ENCODE peak calls at places on chromosomes 7 and 10, in six cellular contexts. N is fibroblast of the aortic adventitia; U is cardiac muscle cell; J is CD8-positive, alpha-beta T cell; H is colonic mucosa; R is astrocyte. A is an unnamed sample.

GRCh38 chr10:95513008-95513589 is 48.1 kb downstream of the SORBS1 start:
- DNase-seq in J (no peak), N (no peak), U (no peak), H (peak), R (no peak), A (no peak)

GRCh38 chr7:135918134-135918533 is 59.0 kb downstream of the MTPN start:
- DNase-seq in R (no peak), N (no peak), U (no peak), H (no peak), J (no peak), A (no peak)

GRCh38 chr10:34768261-34768971 is 46.7 kb downstream of the PARD3 start:
- DNase-seq in H (peak), U (peak), R (peak), J (no peak), N (peak), A (no peak)

GRCh38 chr10:72309290-72310240 is 35.8 kb downstream of the DDIT4 start:
- DNase-seq in J (no peak), N (no peak), H (peak), U (peak), R (no peak), A (no peak)

GRCh38 chr7:32539917-32540544 is 44.7 kb downstream of the AVL9 start:
- DNase-seq in N (no peak), U (peak), J (no peak), R (no peak), H (no peak), A (no peak)

GRCh38 chr7:149196705-149197171 is 1.4 kb downstream of the ZNF282 start:
- DNase-seq in R (no peak), U (no peak), H (peak), N (no peak), J (no peak), A (no peak)

GRCh38 chr10:100980327-100981110 is 6.8 kb downstream of the MRPL43 start:
- DNase-seq in R (no peak), J (no peak), U (no peak), H (no peak), N (no peak), A (no peak)

GRCh38 chr10:128854965-128855364 is 612.1 kb upstream of the MGMT start:
- DNase-seq in R (peak), H (peak), U (peak), N (no peak), J (no peak), A (no peak)

GRCh38 chr10:73910401-73910763 is 550 bp upstream of the PLAU start:
- DNase-seq in U (no peak), H (peak), R (no peak), N (no peak), J (no peak), A (no peak)
- TF ChIP-seq CTCF in U (peak), H (no peak), R (peak), N (no peak), J (no peak), A (no peak)

DNA sequence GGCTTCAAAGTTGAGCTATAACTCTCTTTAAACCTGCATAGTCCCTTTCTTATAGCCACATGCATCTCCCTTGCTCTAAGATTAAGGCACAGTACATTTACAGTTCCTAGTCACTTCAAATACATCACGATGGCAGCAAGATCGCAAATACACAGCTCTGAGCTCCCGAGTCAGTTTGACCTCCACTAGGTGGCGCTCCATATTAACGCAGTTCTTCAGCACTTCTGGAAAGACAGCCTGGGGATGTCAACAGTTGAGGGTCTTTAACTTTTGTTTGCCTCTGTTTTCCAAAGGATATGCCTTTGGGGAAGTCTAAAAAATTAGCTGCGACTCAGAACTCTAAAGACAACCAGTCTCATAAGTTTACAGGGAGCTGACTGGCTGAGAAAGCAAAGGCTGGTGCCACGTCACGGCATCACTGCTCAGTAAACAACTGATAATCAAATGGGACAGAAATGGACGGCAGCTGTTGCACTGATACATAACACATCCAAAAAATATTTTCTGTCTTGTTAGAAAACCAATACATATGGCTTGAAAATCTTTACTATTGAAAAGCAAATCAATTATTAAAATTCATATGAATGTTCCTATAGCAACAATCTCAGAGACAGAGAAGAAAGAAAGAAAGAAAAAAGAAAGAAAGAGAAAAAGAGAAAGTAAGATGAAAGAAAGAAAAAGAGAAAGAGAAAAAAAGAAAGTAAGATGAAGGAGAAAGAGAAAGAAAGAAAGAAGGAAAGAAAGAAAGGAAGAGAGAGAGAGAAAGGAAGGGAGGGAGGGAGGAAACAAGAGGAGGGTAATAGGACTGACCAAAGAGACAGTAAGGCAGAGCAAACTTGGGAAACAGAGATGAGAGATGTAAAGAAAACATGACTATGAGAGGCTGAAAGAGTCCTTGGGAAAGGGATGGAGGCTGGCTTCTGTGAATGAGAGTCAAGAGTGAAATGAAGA is 458.7 kb downstream of the SORCS1 start:
- DNase-seq in U (peak), R (peak), N (peak), J (peak), H (peak), A (no peak)
- TF ChIP-seq CTCF in U (peak), R (peak), N (peak), J (no peak), H (peak), A (peak)

DNA sequence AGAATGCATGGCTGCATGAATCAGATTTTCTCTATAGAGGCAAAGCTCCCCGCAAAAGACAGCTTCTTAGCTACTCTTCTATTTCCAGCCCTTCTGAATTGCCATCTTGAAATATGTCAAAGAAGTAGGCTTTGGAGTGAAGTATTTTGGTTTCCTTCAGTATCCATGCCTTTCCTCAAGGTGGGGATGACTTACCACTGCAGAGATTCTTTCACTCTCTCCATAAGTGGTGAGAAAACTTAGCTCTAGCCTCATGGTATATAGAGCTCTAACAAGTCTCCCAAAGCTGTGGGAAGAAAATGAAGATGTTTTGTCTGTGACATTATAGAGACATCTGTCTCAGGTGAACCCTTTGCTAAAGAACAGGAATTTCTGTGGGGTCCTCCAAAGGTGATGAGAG is 89.6 kb upstream of the ITGB1 start:
- DNase-seq in J (no peak), N (peak), R (no peak), U (peak), H (no peak), A (no peak)
- TF ChIP-seq CTCF in J (no peak), N (peak), R (no peak), U (peak), H (no peak), A (peak)

GRCh38 chr10:5805260-5805659 is 8.0 kb downstream of the GDI2 start:
- DNase-seq in J (no peak), U (no peak), N (no peak), H (no peak), R (no peak), A (no peak)
- TF ChIP-seq CTCF in J (no peak), U (no peak), N (no peak), H (no peak), R (no peak), A (no peak)

GRCh38 chr7:90272242-90272641 is 27.3 kb downstream of the CFAP69 start:
- DNase-seq in J (no peak), U (no peak), N (no peak), R (no peak), H (no peak), A (no peak)
- TF ChIP-seq CTCF in J (no peak), U (no peak), N (no peak), R (no peak), H (no peak), A (no peak)

A was measured in osteocyte.